ENCODE peak calls at places on chromosomes 12 and 14, in seven cellular contexts. R, L, Y, Z, H, O and W are unnamed samples.

GRCh38 chr12:3365416-3366385 is 125.3 kb upstream of the PRMT8 start:
- DNase-seq in Z (no peak), H (no peak), O (peak), L (no peak), R (no peak), Y (no peak), W (no peak)

GRCh38 chr12:27743601-27744000 is 33.0 kb downstream of the MRPS35 start:
- DNase-seq in O (no peak), H (no peak), Z (no peak), R (no peak), L (no peak), Y (no peak), W (no peak)

GRCh38 chr14:68250950-68251765 is 431.6 kb downstream of the RAD51B start:
- DNase-seq in Y (no peak), O (no peak), R (no peak), H (no peak), Z (no peak), L (no peak), W (no peak)

GRCh38 chr12:52005218-52005902 is 1.4 kb upstream of the TAMALIN start:
- DNase-seq in R (no peak), H (no peak), Y (no peak), L (no peak), Z (no peak), O (no peak), W (no peak)

GRCh38 chr12:70692681-70693288 is 55.6 kb upstream of the PTPRB start:
- DNase-seq in H (peak), Z (peak), L (peak), R (no peak), Y (no peak), O (peak), W (no peak)

GRCh38 chr12:8904665-8905064 is 9.6 kb upstream of the PHC1 start:
- DNase-seq in Z (no peak), L (no peak), R (no peak), H (no peak), Y (no peak), O (no peak), W (no peak)

GRCh38 chr14:22386924-22387775 is 201.9 kb downstream of the DAD1 start:
- DNase-seq in Y (peak), L (no peak), Z (peak), H (peak), O (peak), R (no peak), W (peak)

GRCh38 chr12:49293056-49293956 is 1.6 kb upstream of the PRPH start:
- DNase-seq in R (no peak), Z (no peak), O (no peak), Y (peak), L (no peak), H (no peak), W (no peak)

GRCh38 chr12:77120156-77120555 is 54.8 kb upstream of the E2F7 start:
- DNase-seq in L (peak), Z (peak), O (peak), Y (no peak), H (peak), R (no peak), W (no peak)

GRCh38 chr12:70763666-70764065 is 126.4 kb upstream of the PTPRB start:
- DNase-seq in L (no peak), Z (no peak), H (no peak), R (no peak), Y (no peak), O (no peak), W (no peak)

GRCh38 chr12:93468008-93468371 is 676 bp downstream of the MRPL42 start:
- DNase-seq in R (no peak), Y (no peak), O (no peak), Z (no peak), H (no peak), L (no peak), W (no peak)